ENCODE peak calls at places on chromosomes 5 and 9, in ten cellular contexts. One of them, this sample, is unnamed.

GRCh38 chr5:149320791-149321330 is 24.4 kb upstream of the GRPEL2 start:
- DNase-seq in spleen: no peak
- DNase-seq in GM12891: no peak
- DNase-seq in stomach: peak
- DNase-seq in SK-N-SH: peak
- DNase-seq in Panc1: no peak
- DNase-seq in breast epithelium: peak
- DNase-seq in GM12892: no peak
- DNase-seq in prostate gland: peak
- DNase-seq in GM23338: peak
- DNase-seq in this sample: peak

GRCh38 chr5:146223179-146223578 is 19.8 kb downstream of the RBM27 start:
- DNase-seq in spleen: no peak
- DNase-seq in GM12891: no peak
- DNase-seq in stomach: no peak
- DNase-seq in SK-N-SH: no peak
- DNase-seq in Panc1: no peak
- DNase-seq in breast epithelium: no peak
- DNase-seq in GM12892: no peak
- DNase-seq in prostate gland: no peak
- DNase-seq in GM23338: no peak
- DNase-seq in this sample: no peak

GRCh38 chr9:123725389-123725788 is 204.5 kb downstream of the DENND1A start:
- DNase-seq in spleen: no peak
- DNase-seq in GM12891: no peak
- DNase-seq in stomach: no peak
- DNase-seq in SK-N-SH: peak
- DNase-seq in Panc1: no peak
- DNase-seq in breast epithelium: no peak
- DNase-seq in GM12892: no peak
- DNase-seq in prostate gland: no peak
- DNase-seq in GM23338: peak
- DNase-seq in this sample: no peak

GRCh38 chr9:3963266-3964019 is 336.4 kb downstream of the GLIS3 start:
- DNase-seq in spleen: no peak
- DNase-seq in GM12891: no peak
- DNase-seq in stomach: peak
- DNase-seq in SK-N-SH: no peak
- DNase-seq in Panc1: no peak
- DNase-seq in breast epithelium: no peak
- DNase-seq in GM12892: no peak
- DNase-seq in prostate gland: no peak
- DNase-seq in GM23338: no peak
- DNase-seq in this sample: no peak

GRCh38 chr9:121700165-121700830 is 48.9 kb downstream of the DAB2IP start:
- DNase-seq in spleen: peak
- DNase-seq in GM12891: no peak
- DNase-seq in stomach: peak
- DNase-seq in SK-N-SH: peak
- DNase-seq in Panc1: no peak
- DNase-seq in breast epithelium: peak
- DNase-seq in GM12892: no peak
- DNase-seq in prostate gland: peak
- DNase-seq in GM23338: peak
- DNase-seq in this sample: peak

GRCh38 chr5:103498211-103498610 is 64.4 kb downstream of the NUDT12 start:
- DNase-seq in spleen: no peak
- DNase-seq in GM12891: no peak
- DNase-seq in stomach: no peak
- DNase-seq in SK-N-SH: no peak
- DNase-seq in Panc1: no peak
- DNase-seq in breast epithelium: no peak
- DNase-seq in GM12892: no peak
- DNase-seq in prostate gland: no peak
- DNase-seq in GM23338: peak
- DNase-seq in this sample: no peak

GRCh38 chr5:14157494-14157782 is 14.3 kb downstream of the TRIO start:
- DNase-seq in spleen: no peak
- DNase-seq in GM12891: no peak
- DNase-seq in stomach: no peak
- DNase-seq in SK-N-SH: no peak
- DNase-seq in Panc1: no peak
- DNase-seq in breast epithelium: no peak
- DNase-seq in GM12892: no peak
- DNase-seq in prostate gland: no peak
- DNase-seq in GM23338: no peak
- DNase-seq in this sample: no peak

GRCh38 chr5:26329562-26330189 is 708.7 kb downstream of the CDH9 start:
- DNase-seq in spleen: no peak
- DNase-seq in GM12891: no peak
- DNase-seq in stomach: no peak
- DNase-seq in SK-N-SH: peak
- DNase-seq in Panc1: peak
- DNase-seq in breast epithelium: no peak
- DNase-seq in GM12892: no peak
- DNase-seq in prostate gland: no peak
- DNase-seq in GM23338: peak
- DNase-seq in this sample: no peak

GRCh38 chr5:43193171-43193951 is 1.3 kb downstream of the NIM1K start:
- DNase-seq in spleen: no peak
- DNase-seq in GM12891: peak
- DNase-seq in stomach: no peak
- DNase-seq in SK-N-SH: peak
- DNase-seq in Panc1: peak
- DNase-seq in breast epithelium: no peak
- DNase-seq in GM12892: peak
- DNase-seq in prostate gland: no peak
- DNase-seq in GM23338: peak
- DNase-seq in this sample: no peak

GRCh38 chr9:91562412-91562811 is 138.8 kb upstream of the NFIL3 start:
- DNase-seq in spleen: no peak
- DNase-seq in GM12891: no peak
- DNase-seq in stomach: no peak
- DNase-seq in SK-N-SH: no peak
- DNase-seq in Panc1: no peak
- DNase-seq in breast epithelium: no peak
- DNase-seq in GM12892: no peak
- DNase-seq in prostate gland: no peak
- DNase-seq in GM23338: no peak
- DNase-seq in this sample: no peak
- TF ChIP-seq POLR2AphosphoS5 in spleen: no peak
- TF ChIP-seq POLR2AphosphoS5 in GM12891: no peak
- TF ChIP-seq POLR2AphosphoS5 in stomach: no peak
- TF ChIP-seq POLR2AphosphoS5 in SK-N-SH: no peak
- TF ChIP-seq POLR2AphosphoS5 in Panc1: no peak
- TF ChIP-seq POLR2AphosphoS5 in breast epithelium: no peak
- TF ChIP-seq POLR2AphosphoS5 in GM12892: no peak
- TF ChIP-seq POLR2AphosphoS5 in prostate gland: no peak
- TF ChIP-seq POLR2AphosphoS5 in GM23338: no peak
- TF ChIP-seq POLR2AphosphoS5 in this sample: no peak

DNA sequence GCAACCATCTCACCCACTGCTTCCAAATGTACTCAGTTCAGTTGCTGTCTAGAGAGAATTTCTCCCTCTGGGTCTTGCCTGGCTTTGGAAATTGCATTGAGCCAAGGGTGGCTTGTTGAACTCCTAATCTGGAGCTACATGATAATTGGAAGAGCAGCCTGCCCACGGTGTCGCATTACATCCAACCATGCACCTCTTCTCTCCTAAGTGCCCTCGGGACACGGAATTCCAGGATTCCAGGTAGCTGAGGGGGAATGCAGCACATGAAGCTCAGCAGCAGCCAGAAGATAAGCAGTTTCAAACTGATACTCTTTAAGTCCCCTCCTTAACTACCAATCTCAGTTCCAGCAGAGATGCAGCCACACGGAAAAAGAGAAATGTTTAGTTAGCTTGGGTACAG is 509.4 kb upstream of the KLF4 start:
- DNase-seq in spleen: no peak
- DNase-seq in GM12891: no peak
- DNase-seq in stomach: no peak
- DNase-seq in SK-N-SH: no peak
- DNase-seq in Panc1: no peak
- DNase-seq in breast epithelium: no peak
- DNase-seq in GM12892: no peak
- DNase-seq in prostate gland: no peak
- DNase-seq in GM23338: peak
- DNase-seq in this sample: no peak
- TF ChIP-seq POLR2AphosphoS5 in spleen: no peak
- TF ChIP-seq POLR2AphosphoS5 in GM12891: no peak
- TF ChIP-seq POLR2AphosphoS5 in stomach: no peak
- TF ChIP-seq POLR2AphosphoS5 in SK-N-SH: no peak
- TF ChIP-seq POLR2AphosphoS5 in Panc1: no peak
- TF ChIP-seq POLR2AphosphoS5 in breast epithelium: no peak
- TF ChIP-seq POLR2AphosphoS5 in GM12892: no peak
- TF ChIP-seq POLR2AphosphoS5 in prostate gland: no peak
- TF ChIP-seq POLR2AphosphoS5 in GM23338: no peak
- TF ChIP-seq POLR2AphosphoS5 in this sample: no peak

DNA sequence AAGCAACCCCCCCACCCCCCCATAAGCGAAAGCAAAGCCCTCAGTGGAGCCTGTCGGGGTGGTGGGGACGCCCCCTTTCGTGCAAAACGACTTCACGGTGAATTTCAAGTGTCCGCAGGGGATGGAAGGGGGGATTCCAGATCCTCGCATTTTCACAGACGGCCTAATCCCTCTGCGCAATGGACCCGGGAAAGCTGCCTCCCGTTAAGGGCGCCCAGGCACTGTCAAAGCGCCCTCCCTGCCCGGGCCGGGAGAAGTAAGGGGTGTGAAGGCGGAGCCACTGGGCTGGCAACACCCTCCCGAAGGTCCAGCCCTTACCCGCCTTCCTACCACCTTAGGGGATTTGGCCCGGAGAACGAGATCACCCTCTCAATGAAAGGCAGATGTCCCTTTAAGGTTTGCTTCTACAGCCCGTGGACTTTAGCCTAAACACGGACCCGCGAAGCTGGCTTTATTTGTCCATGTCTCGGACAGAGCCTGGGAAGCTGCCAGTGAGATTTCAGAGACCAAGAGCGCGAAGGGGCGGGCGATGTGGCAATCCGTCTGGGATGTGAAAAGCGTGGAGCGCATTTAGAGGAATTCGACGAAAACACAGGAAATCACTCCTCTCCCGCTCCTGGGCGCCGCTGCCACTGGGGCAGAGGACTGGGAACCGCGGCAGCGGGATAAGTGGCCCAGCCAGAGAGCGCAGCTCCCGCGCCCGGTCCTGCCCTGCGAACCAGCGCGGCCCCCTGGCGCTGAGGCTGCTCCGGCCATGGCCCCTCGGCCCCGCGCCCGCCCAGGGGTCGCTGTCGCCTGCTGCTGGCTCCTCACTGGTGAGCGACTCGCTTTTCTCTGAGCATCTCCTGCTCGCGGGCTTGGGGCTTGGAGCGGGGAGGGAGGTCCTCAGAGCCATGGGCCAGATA is at the start of the genes ITGA1 and PELO:
- DNase-seq in spleen: peak
- DNase-seq in GM12891: peak
- DNase-seq in stomach: peak
- DNase-seq in SK-N-SH: peak
- DNase-seq in Panc1: no peak
- DNase-seq in breast epithelium: peak
- DNase-seq in GM12892: peak
- DNase-seq in prostate gland: peak
- DNase-seq in GM23338: peak
- DNase-seq in this sample: peak
- TF ChIP-seq POLR2AphosphoS5 in spleen: peak
- TF ChIP-seq POLR2AphosphoS5 in GM12891: peak
- TF ChIP-seq POLR2AphosphoS5 in stomach: peak
- TF ChIP-seq POLR2AphosphoS5 in SK-N-SH: no peak
- TF ChIP-seq POLR2AphosphoS5 in Panc1: no peak
- TF ChIP-seq POLR2AphosphoS5 in breast epithelium: peak
- TF ChIP-seq POLR2AphosphoS5 in GM12892: no peak
- TF ChIP-seq POLR2AphosphoS5 in prostate gland: peak
- TF ChIP-seq POLR2AphosphoS5 in GM23338: no peak
- TF ChIP-seq POLR2AphosphoS5 in this sample: peak

GRCh38 chr5:176647870-176648466 is 684 bp downstream of the TSPAN17 start:
- DNase-seq in spleen: peak
- DNase-seq in GM12891: no peak
- DNase-seq in stomach: peak
- DNase-seq in SK-N-SH: peak
- DNase-seq in Panc1: no peak
- DNase-seq in breast epithelium: peak
- DNase-seq in GM12892: no peak
- DNase-seq in prostate gland: peak
- DNase-seq in GM23338: peak
- DNase-seq in this sample: peak

GRCh38 chr5:176646707-176647029 is 616 bp upstream of the TSPAN17 start:
- DNase-seq in spleen: peak
- DNase-seq in GM12891: no peak
- DNase-seq in stomach: no peak
- DNase-seq in SK-N-SH: no peak
- DNase-seq in Panc1: no peak
- DNase-seq in breast epithelium: no peak
- DNase-seq in GM12892: no peak
- DNase-seq in prostate gland: no peak
- DNase-seq in GM23338: no peak
- DNase-seq in this sample: no peak

GRCh38 chr5:176646049-176646706 is 1.1 kb upstream of the TSPAN17 start:
- DNase-seq in spleen: peak
- DNase-seq in GM12891: no peak
- DNase-seq in stomach: no peak
- DNase-seq in SK-N-SH: no peak
- DNase-seq in Panc1: no peak
- DNase-seq in breast epithelium: no peak
- DNase-seq in GM12892: no peak
- DNase-seq in prostate gland: no peak
- DNase-seq in GM23338: no peak
- DNase-seq in this sample: no peak

GRCh38 chr5:176648467-176649194 is 1.3 kb downstream of the TSPAN17 start:
- DNase-seq in spleen: peak
- DNase-seq in GM12891: no peak
- DNase-seq in stomach: no peak
- DNase-seq in SK-N-SH: no peak
- DNase-seq in Panc1: no peak
- DNase-seq in breast epithelium: no peak
- DNase-seq in GM12892: no peak
- DNase-seq in prostate gland: no peak
- DNase-seq in GM23338: no peak
- DNase-seq in this sample: no peak

DNA sequence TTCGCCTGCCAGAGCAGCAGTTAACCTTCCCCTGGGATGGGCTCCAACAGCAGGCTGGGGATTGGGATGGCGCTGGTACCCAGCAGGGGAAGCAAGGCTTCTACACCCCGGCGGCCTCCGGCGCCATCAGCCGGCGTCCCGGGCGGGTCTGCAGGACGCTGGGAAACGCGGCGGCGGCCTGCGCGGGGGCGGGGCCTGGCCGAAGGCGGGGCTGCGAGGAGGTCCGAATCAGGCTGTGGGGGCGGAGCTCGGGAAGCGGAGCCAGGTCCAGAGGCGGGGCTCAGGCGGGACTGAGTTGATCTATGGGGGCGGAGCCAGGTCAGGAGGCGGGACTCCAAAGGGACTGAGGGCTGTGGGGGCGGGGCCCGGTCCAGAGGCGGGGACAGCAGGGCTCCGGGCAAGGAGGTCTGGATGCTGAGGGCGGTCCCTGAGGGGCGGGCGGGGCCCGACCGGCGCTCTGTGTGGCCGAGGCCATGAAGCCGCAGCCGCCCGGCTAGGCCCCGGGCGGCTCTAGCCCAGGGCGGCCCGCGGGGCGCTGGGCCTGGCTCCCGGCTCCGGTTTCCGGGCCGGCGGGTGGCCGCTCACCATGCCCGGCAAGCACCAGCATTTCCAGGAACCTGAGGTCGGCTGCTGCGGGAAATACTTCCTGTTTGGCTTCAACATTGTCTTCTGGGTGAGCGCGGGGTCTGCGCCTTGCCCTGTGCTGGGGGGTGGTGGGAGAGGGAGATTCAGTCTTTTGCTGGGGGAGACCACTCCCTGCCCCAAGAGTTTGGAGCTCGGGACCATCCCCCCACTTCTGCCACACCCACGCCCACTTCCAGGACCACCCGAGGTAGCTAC is at the start of gene TSPAN17:
- DNase-seq in spleen: peak
- DNase-seq in GM12891: peak
- DNase-seq in stomach: peak
- DNase-seq in SK-N-SH: peak
- DNase-seq in Panc1: peak
- DNase-seq in breast epithelium: peak
- DNase-seq in GM12892: peak
- DNase-seq in prostate gland: peak
- DNase-seq in GM23338: peak
- DNase-seq in this sample: peak
- TF ChIP-seq POLR2AphosphoS5 in spleen: peak
- TF ChIP-seq POLR2AphosphoS5 in GM12891: peak
- TF ChIP-seq POLR2AphosphoS5 in stomach: no peak
- TF ChIP-seq POLR2AphosphoS5 in SK-N-SH: peak
- TF ChIP-seq POLR2AphosphoS5 in Panc1: peak
- TF ChIP-seq POLR2AphosphoS5 in breast epithelium: peak
- TF ChIP-seq POLR2AphosphoS5 in GM12892: peak
- TF ChIP-seq POLR2AphosphoS5 in prostate gland: peak
- TF ChIP-seq POLR2AphosphoS5 in GM23338: peak
- TF ChIP-seq POLR2AphosphoS5 in this sample: peak